ENCODE peak calls at places on chromosomes 12 and 14, in four cellular contexts. B is ovary, Q is body of pancreas, U is stomach. R is an unnamed sample.

GRCh38 chr12:27969901-27970390 is 2.6 kb downstream of the PTHLH start:
- DNase-seq in B (no peak), Q (peak), U (peak), R (no peak)

GRCh38 chr14:30193791-30194407 is 266.3 kb upstream of the PRKD1 start:
- DNase-seq in B (no peak), Q (no peak), U (no peak), R (no peak)

GRCh38 chr14:59123975-59124374 is 64.5 kb upstream of the DAAM1 start:
- DNase-seq in B (no peak), Q (no peak), U (no peak), R (no peak)

GRCh38 chr14:56474419-56475022 is 105.1 kb upstream of the TMEM260 start:
- DNase-seq in B (no peak), Q (no peak), U (no peak), R (no peak)

GRCh38 chr14:95258754-95259593 is 60.7 kb downstream of the CLMN start:
- DNase-seq in B (no peak), Q (no peak), U (peak), R (no peak)

GRCh38 chr14:72549026-72549425 is 344.9 kb downstream of the DPF3 start:
- DNase-seq in B (no peak), Q (no peak), U (no peak), R (no peak)

GRCh38 chr14:51527073-51527472 is 124.6 kb upstream of the FRMD6 start:
- DNase-seq in B (no peak), Q (no peak), U (no peak), R (no peak)

GRCh38 chr12:62689042-62689839 is 222.6 kb downstream of the MON2 start:
- DNase-seq in B (no peak), Q (no peak), U (no peak), R (no peak)

GRCh38 chr14:30706704-30707103 is 84.6 kb downstream of the SCFD1 start:
- DNase-seq in B (no peak), Q (no peak), U (no peak), R (no peak)

GRCh38 chr12:76762556-76762955 is 1.4 kb upstream of the ZDHHC17 start:
- DNase-seq in B (no peak), Q (no peak), U (no peak), R (no peak)

GRCh38 chr14:100787659-100788058 is 38.3 kb upstream of the MEG3 start:
- DNase-seq in B (no peak), Q (no peak), U (no peak), R (no peak)

GRCh38 chr14:50363734-50364113 is 33.0 kb downstream of the CDKL1 start:
- DNase-seq in B (no peak), Q (no peak), U (no peak), R (no peak)

GRCh38 chr12:51270847-51271518 is 768 bp upstream of the SMAGP start:
- DNase-seq in B (no peak), Q (peak), U (no peak), R (no peak)

GRCh38 chr12:110591508-110592051 is 8.5 kb upstream of the PPTC7 start:
- DNase-seq in B (no peak), Q (no peak), U (no peak), R (no peak)

GRCh38 chr12:6974180-6974579 is 3.5 kb downstream of the EMG1 start:
- DNase-seq in B (no peak), Q (no peak), U (no peak), R (no peak)

GRCh38 chr12:71756054-71756675 is 1.5 kb downstream of the RAB21 start:
- DNase-seq in B (no peak), Q (no peak), U (no peak), R (no peak)

GRCh38 chr14:73295198-73295796 is 58.0 kb downstream of the PAPLN start:
- DNase-seq in B (no peak), Q (peak), U (no peak), R (no peak)

GRCh38 chr12:127944211-127944899 is 322.6 kb upstream of the TMEM132C start:
- DNase-seq in B (no peak), Q (no peak), U (no peak), R (no peak)

GRCh38 chr14:64092940-64093339 is 201.2 kb downstream of the ESR2 start:
- DNase-seq in B (no peak), Q (no peak), U (no peak), R (no peak)

GRCh38 chr14:104986487-104987164 is 1.0 kb downstream of the CLBA1 start:
- DNase-seq in B (no peak), Q (no peak), U (no peak), R (no peak)

GRCh38 chr14:37186865-37187264 is 10.9 kb upstream of the MIPOL1 start:
- DNase-seq in B (no peak), Q (no peak), U (no peak), R (no peak)

GRCh38 chr14:75448209-75448608 is 20.4 kb downstream of the JDP2 start:
- DNase-seq in B (no peak), Q (no peak), U (no peak), R (no peak)

GRCh38 chr14:63404906-63405305 is 86.2 kb upstream of the GPHB5 start:
- DNase-seq in B (no peak), Q (no peak), U (no peak), R (no peak)

GRCh38 chr14:35369701-35370191 is 34.8 kb downstream of the NFKBIA start:
- DNase-seq in B (no peak), Q (no peak), U (no peak), R (no peak)

GRCh38 chr12:89098390-89099102 is 253.8 kb downstream of the DUSP6 start:
- DNase-seq in B (no peak), Q (peak), U (peak), R (no peak)

GRCh38 chr12:65654230-65654629 is 170.1 kb upstream of the HMGA2 start:
- DNase-seq in B (no peak), Q (no peak), U (no peak), R (no peak)

GRCh38 chr12:65653321-65653720 is 171.0 kb upstream of the HMGA2 start:
- DNase-seq in B (no peak), Q (no peak), U (no peak), R (no peak)

GRCh38 chr12:65648461-65648860 is 175.8 kb upstream of the HMGA2 start:
- DNase-seq in B (no peak), Q (no peak), U (no peak), R (no peak)

GRCh38 chr12:65649126-65649525 is 175.2 kb upstream of the HMGA2 start:
- DNase-seq in B (no peak), Q (no peak), U (no peak), R (no peak)

GRCh38 chr12:65651060-65651459 is 173.2 kb upstream of the HMGA2 start:
- DNase-seq in B (no peak), Q (no peak), U (no peak), R (no peak)
- TF ChIP-seq POLR2A in B (no peak), Q (no peak), U (no peak), R (no peak)

GRCh38 chr14:88463318-88463717 is 77.9 kb downstream of the SPATA7 start:
- DNase-seq in B (no peak), Q (no peak), U (no peak), R (no peak)
- TF ChIP-seq CTCF in B (no peak), Q (no peak), U (no peak), R (no peak)

GRCh38 chr12:29317556-29318363 is 63.2 kb downstream of the ERGIC2 start:
- DNase-seq in B (no peak), Q (peak), U (peak), R (no peak)
- H3K4me3 ChIP-seq in B (no peak), Q (no peak), U (no peak), R (no peak)

GRCh38 chr12:131907379-131908081 is 13.1 kb downstream of the ULK1 start:
- DNase-seq in B (no peak), Q (no peak), U (no peak), R (no peak)
- TF ChIP-seq POLR2A in B (no peak), Q (no peak), U (no peak), R (no peak)

GRCh38 chr14:65237023-65237814 is 134.9 kb upstream of the MAX start:
- DNase-seq in B (no peak), Q (no peak), U (no peak), R (no peak)
- TF ChIP-seq CTCF in B (no peak), Q (no peak), U (no peak), R (no peak)

DNA sequence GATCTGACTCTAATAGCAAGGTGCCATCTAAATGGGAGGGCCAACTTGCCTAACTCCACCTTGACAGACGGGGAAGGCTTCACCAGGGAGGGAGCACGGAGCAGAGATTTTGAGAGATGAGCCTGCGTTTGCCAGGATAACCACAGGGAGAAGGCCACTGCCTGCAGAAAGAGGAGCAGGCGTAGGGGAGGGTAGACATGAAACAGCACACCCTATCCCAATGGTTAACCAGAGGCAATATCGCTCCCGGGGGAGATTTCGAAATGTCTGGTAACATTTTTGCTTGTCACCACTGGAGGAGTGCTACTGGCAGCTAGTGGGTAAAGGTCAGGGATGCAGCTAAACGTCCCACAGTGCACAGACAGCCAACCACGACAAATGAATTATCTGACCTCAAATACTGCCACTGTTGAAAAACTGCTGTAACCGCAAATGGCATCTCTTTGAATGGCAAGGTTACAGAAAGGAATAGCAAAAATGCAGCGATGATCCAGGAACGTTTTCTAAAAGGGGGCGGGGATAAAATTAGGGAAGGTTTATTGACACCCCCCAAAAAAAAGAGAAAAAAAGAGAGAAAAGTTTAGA is 126.0 kb upstream of the ATF7IP start:
- DNase-seq in B (no peak), Q (peak), U (no peak), R (no peak)
- H3K4me3 ChIP-seq in B (no peak), Q (no peak), U (no peak), R (peak)

GRCh38 chr12:101891462-101891971 is 14.1 kb downstream of the DRAM1 start:
- DNase-seq in B (no peak), Q (peak), U (peak), R (no peak)

GRCh38 chr12:101889216-101889752 is 11.9 kb downstream of the DRAM1 start:
- DNase-seq in B (no peak), Q (no peak), U (no peak), R (no peak)

DNA sequence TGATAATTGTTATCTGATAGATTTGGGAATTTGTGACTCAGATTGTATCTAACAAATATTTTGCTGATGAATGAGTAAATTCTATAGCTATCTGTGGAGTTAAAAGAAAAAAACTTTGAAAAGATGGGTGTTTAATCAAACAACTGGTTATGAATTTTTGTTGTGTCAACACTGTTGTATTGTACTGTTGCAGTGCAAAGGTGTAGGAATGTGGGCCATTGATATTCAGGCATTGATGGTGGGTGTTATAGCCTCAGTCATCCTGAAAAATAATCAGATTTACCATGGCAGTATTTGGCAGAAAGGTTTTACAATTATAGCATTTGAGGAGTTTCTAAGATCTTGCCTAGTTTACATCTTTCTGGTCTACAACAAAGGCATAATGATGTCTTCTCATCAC is 15.4 kb downstream of the DRAM1 start:
- DNase-seq in B (no peak), Q (no peak), U (no peak), R (no peak)
- TF ChIP-seq POLR2A in B (no peak), Q (no peak), U (no peak), R (no peak)

GRCh38 chr12:53994691-53995310 is 5.2 kb upstream of the HOXC9 start:
- DNase-seq in B (no peak), Q (no peak), U (no peak), R (no peak)
- TF ChIP-seq CTCF in B (no peak), Q (no peak), U (no peak), R (no peak)

DNA sequence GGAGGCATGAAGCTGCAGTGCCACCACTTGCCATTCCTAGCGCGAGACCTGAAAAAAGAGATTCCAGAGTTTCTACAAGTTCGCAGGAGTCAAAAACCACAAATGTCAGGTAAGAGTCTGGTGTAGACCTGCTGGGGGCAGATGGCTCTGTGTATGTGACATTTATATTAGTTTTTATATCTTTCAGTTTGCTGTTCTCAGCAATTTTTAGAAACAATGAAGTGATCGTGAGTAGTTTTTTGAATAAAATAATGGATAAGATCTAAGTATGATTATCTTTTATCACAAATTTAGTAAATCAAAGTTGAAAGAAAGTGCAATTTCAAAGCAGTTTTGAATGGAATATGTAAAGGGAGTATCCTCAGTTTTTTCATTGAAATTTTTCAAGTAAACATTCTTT is 9.3 kb downstream of the ZC3H14 start:
- DNase-seq in B (no peak), Q (no peak), U (no peak), R (no peak)
- H3K4me3 ChIP-seq in B (no peak), Q (no peak), U (no peak), R (no peak)